ENCODE peak calls at places on chromosomes 5 and 9, in eight cellular contexts. One of them, this sample, is unnamed.

GRCh38 chr5:83987513-83988292 is 267.0 kb upstream of the HAPLN1 start:
- DNase-seq in GM10248: no peak
- DNase-seq in Calu3: no peak
- DNase-seq in NCI-H1092: no peak
- DNase-seq in non-pigmented ciliary epithelial cell: no peak
- DNase-seq in KBM-7: no peak
- DNase-seq in posterior cingulate gyrus: no peak
- DNase-seq in skeletal muscle cell: no peak
- DNase-seq in this sample: peak

GRCh38 chr5:1507457-1507856 is 16.3 kb downstream of the LPCAT1 start:
- DNase-seq in GM10248: no peak
- DNase-seq in Calu3: no peak
- DNase-seq in NCI-H1092: no peak
- DNase-seq in non-pigmented ciliary epithelial cell: no peak
- DNase-seq in KBM-7: no peak
- DNase-seq in posterior cingulate gyrus: peak
- DNase-seq in skeletal muscle cell: no peak
- DNase-seq in this sample: no peak

GRCh38 chr5:77437194-77437593 is 54.9 kb downstream of the WDR41 start:
- DNase-seq in GM10248: no peak
- DNase-seq in Calu3: no peak
- DNase-seq in NCI-H1092: no peak
- DNase-seq in non-pigmented ciliary epithelial cell: no peak
- DNase-seq in KBM-7: peak
- DNase-seq in posterior cingulate gyrus: no peak
- DNase-seq in skeletal muscle cell: no peak
- DNase-seq in this sample: no peak

GRCh38 chr5:97458851-97459250 is 275.8 kb upstream of the RIOK2 start:
- DNase-seq in GM10248: peak
- DNase-seq in Calu3: no peak
- DNase-seq in NCI-H1092: no peak
- DNase-seq in non-pigmented ciliary epithelial cell: no peak
- DNase-seq in KBM-7: no peak
- DNase-seq in posterior cingulate gyrus: no peak
- DNase-seq in skeletal muscle cell: no peak
- DNase-seq in this sample: no peak

GRCh38 chr9:221989-222776 is 7.5 kb downstream of the DOCK8 start:
- DNase-seq in GM10248: no peak
- DNase-seq in Calu3: no peak
- DNase-seq in NCI-H1092: no peak
- DNase-seq in non-pigmented ciliary epithelial cell: no peak
- DNase-seq in KBM-7: peak
- DNase-seq in posterior cingulate gyrus: no peak
- DNase-seq in skeletal muscle cell: no peak
- DNase-seq in this sample: no peak

GRCh38 chr5:80061005-80061404 is 25.9 kb downstream of the THBS4 start:
- DNase-seq in GM10248: no peak
- DNase-seq in Calu3: no peak
- DNase-seq in NCI-H1092: no peak
- DNase-seq in non-pigmented ciliary epithelial cell: no peak
- DNase-seq in KBM-7: no peak
- DNase-seq in posterior cingulate gyrus: no peak
- DNase-seq in skeletal muscle cell: no peak
- DNase-seq in this sample: no peak

GRCh38 chr9:136990233-136990911 is 1.9 kb upstream of the PAXX start:
- DNase-seq in GM10248: no peak
- DNase-seq in Calu3: no peak
- DNase-seq in NCI-H1092: no peak
- DNase-seq in non-pigmented ciliary epithelial cell: no peak
- DNase-seq in KBM-7: no peak
- DNase-seq in posterior cingulate gyrus: no peak
- DNase-seq in skeletal muscle cell: no peak
- DNase-seq in this sample: no peak

GRCh38 chr5:168822745-168823281 is 243.6 kb upstream of the PANK3 start:
- DNase-seq in GM10248: no peak
- DNase-seq in Calu3: no peak
- DNase-seq in NCI-H1092: no peak
- DNase-seq in non-pigmented ciliary epithelial cell: no peak
- DNase-seq in KBM-7: no peak
- DNase-seq in posterior cingulate gyrus: no peak
- DNase-seq in skeletal muscle cell: peak
- DNase-seq in this sample: no peak

GRCh38 chr5:33317271-33317670 is 123.5 kb upstream of the TARS1 start:
- DNase-seq in GM10248: no peak
- DNase-seq in Calu3: no peak
- DNase-seq in NCI-H1092: no peak
- DNase-seq in non-pigmented ciliary epithelial cell: no peak
- DNase-seq in KBM-7: no peak
- DNase-seq in posterior cingulate gyrus: no peak
- DNase-seq in skeletal muscle cell: peak
- DNase-seq in this sample: no peak

GRCh38 chr9:133742849-133743444 is 4.8 kb upstream of the SARDH start:
- DNase-seq in GM10248: peak
- DNase-seq in Calu3: peak
- DNase-seq in NCI-H1092: peak
- DNase-seq in non-pigmented ciliary epithelial cell: no peak
- DNase-seq in KBM-7: peak
- DNase-seq in posterior cingulate gyrus: peak
- DNase-seq in skeletal muscle cell: no peak
- DNase-seq in this sample: peak

GRCh38 chr9:100309992-100310391 is 42.8 kb downstream of the TEX10 start:
- DNase-seq in GM10248: no peak
- DNase-seq in Calu3: no peak
- DNase-seq in NCI-H1092: no peak
- DNase-seq in non-pigmented ciliary epithelial cell: no peak
- DNase-seq in KBM-7: no peak
- DNase-seq in posterior cingulate gyrus: no peak
- DNase-seq in skeletal muscle cell: no peak
- DNase-seq in this sample: no peak

GRCh38 chr9:214488-215448 is at the start of gene DOCK8:
- DNase-seq in GM10248: peak
- DNase-seq in Calu3: peak
- DNase-seq in NCI-H1092: no peak
- DNase-seq in non-pigmented ciliary epithelial cell: no peak
- DNase-seq in KBM-7: peak
- DNase-seq in posterior cingulate gyrus: no peak
- DNase-seq in skeletal muscle cell: no peak
- DNase-seq in this sample: peak

GRCh38 chr9:27473135-27473534 is 51.0 kb upstream of the IFNK start:
- DNase-seq in GM10248: no peak
- DNase-seq in Calu3: no peak
- DNase-seq in NCI-H1092: no peak
- DNase-seq in non-pigmented ciliary epithelial cell: no peak
- DNase-seq in KBM-7: no peak
- DNase-seq in posterior cingulate gyrus: no peak
- DNase-seq in skeletal muscle cell: no peak
- DNase-seq in this sample: no peak

GRCh38 chr5:169273881-169274280 is 27.1 kb downstream of the SLIT3 start:
- DNase-seq in GM10248: no peak
- DNase-seq in Calu3: no peak
- DNase-seq in NCI-H1092: no peak
- DNase-seq in non-pigmented ciliary epithelial cell: no peak
- DNase-seq in KBM-7: no peak
- DNase-seq in posterior cingulate gyrus: no peak
- DNase-seq in skeletal muscle cell: no peak
- DNase-seq in this sample: no peak